ENCODE peak calls at places on chromosomes 7 and 10, in four cellular contexts. One of them, this sample, is unnamed.

GRCh38 chr10:29345144-29345892 is 56.4 kb downstream of the LYZL1 start:
- DNase-seq in GM12891: no peak
- DNase-seq in heart left ventricle: no peak
- DNase-seq in HCT116: no peak
- DNase-seq in this sample: no peak

GRCh38 chr7:70243443-70243842 is 645.2 kb downstream of the AUTS2 start:
- DNase-seq in HCT116: no peak
- DNase-seq in heart left ventricle: no peak
- DNase-seq in GM12891: no peak
- DNase-seq in this sample: no peak

GRCh38 chr10:75651452-75651851 is 220.0 kb downstream of the LRMDA start:
- DNase-seq in GM12891: no peak
- DNase-seq in heart left ventricle: no peak
- DNase-seq in HCT116: peak
- DNase-seq in this sample: no peak

GRCh38 chr7:47520408-47520807 is 61.5 kb downstream of the TNS3 start:
- DNase-seq in heart left ventricle: peak
- DNase-seq in GM12891: no peak
- DNase-seq in HCT116: no peak
- DNase-seq in this sample: peak

GRCh38 chr10:1467450-1467849 is 269.9 kb downstream of the ADARB2 start:
- DNase-seq in GM12891: no peak
- DNase-seq in heart left ventricle: no peak
- DNase-seq in HCT116: no peak
- DNase-seq in this sample: no peak

GRCh38 chr10:110436554-110437350 is 61.0 kb upstream of the DUSP5 start:
- DNase-seq in GM12891: no peak
- DNase-seq in heart left ventricle: no peak
- DNase-seq in HCT116: no peak
- DNase-seq in this sample: peak

GRCh38 chr10:112215342-112215774 is 31.8 kb upstream of the GPAM start:
- DNase-seq in GM12891: no peak
- DNase-seq in heart left ventricle: no peak
- DNase-seq in HCT116: no peak
- DNase-seq in this sample: no peak

GRCh38 chr7:28718523-28718922 is 239.6 kb downstream of the TRIL start:
- DNase-seq in heart left ventricle: no peak
- DNase-seq in HCT116: no peak
- DNase-seq in GM12891: no peak
- DNase-seq in this sample: no peak

GRCh38 chr7:98921608-98922372 is 43.5 kb downstream of the TRRAP start:
- DNase-seq in HCT116: no peak
- DNase-seq in heart left ventricle: no peak
- DNase-seq in GM12891: no peak
- DNase-seq in this sample: no peak

GRCh38 chr10:93413252-93413689 is 68.9 kb downstream of the MYOF start:
- DNase-seq in HCT116: no peak
- DNase-seq in heart left ventricle: no peak
- DNase-seq in GM12891: no peak
- DNase-seq in this sample: no peak

GRCh38 chr7:49295136-49295535 is 370.8 kb downstream of the CDC14C start:
- DNase-seq in heart left ventricle: no peak
- DNase-seq in GM12891: no peak
- DNase-seq in HCT116: no peak
- DNase-seq in this sample: no peak

GRCh38 chr10:50477287-50477686 is 146.5 kb downstream of the SGMS1 start:
- DNase-seq in GM12891: no peak
- DNase-seq in heart left ventricle: no peak
- DNase-seq in HCT116: no peak
- DNase-seq in this sample: no peak

GRCh38 chr7:150372271-150373048 is 3.8 kb downstream of the REPIN1 start:
- DNase-seq in HCT116: no peak
- DNase-seq in GM12891: no peak
- DNase-seq in heart left ventricle: no peak
- DNase-seq in this sample: peak

GRCh38 chr7:134612197-134612596 is 34.5 kb upstream of the BPGM start:
- DNase-seq in heart left ventricle: no peak
- DNase-seq in HCT116: no peak
- DNase-seq in GM12891: no peak
- DNase-seq in this sample: no peak

GRCh38 chr7:123718773-123719480 is 29.9 kb downstream of the WASL start:
- DNase-seq in GM12891: no peak
- DNase-seq in heart left ventricle: no peak
- DNase-seq in HCT116: no peak
- DNase-seq in this sample: no peak

GRCh38 chr10:61899997-61900828 is 1.3 kb upstream of the ARID5B start:
- DNase-seq in HCT116: no peak
- DNase-seq in heart left ventricle: peak
- DNase-seq in GM12891: no peak
- DNase-seq in this sample: peak

GRCh38 chr10:13224210-13224995 is 9.8 kb downstream of the UCMA start:
- DNase-seq in HCT116: no peak
- DNase-seq in GM12891: no peak
- DNase-seq in heart left ventricle: no peak
- DNase-seq in this sample: peak

GRCh38 chr10:77479586-77479985 is 158.0 kb downstream of the KCNMA1 start:
- DNase-seq in heart left ventricle: no peak
- DNase-seq in GM12891: no peak
- DNase-seq in HCT116: no peak
- DNase-seq in this sample: no peak

GRCh38 chr10:62691331-62691730 is 113.2 kb upstream of the ADO start:
- DNase-seq in HCT116: no peak
- DNase-seq in GM12891: no peak
- DNase-seq in heart left ventricle: no peak
- DNase-seq in this sample: no peak

GRCh38 chr10:122112021-122112616 is 123.2 kb downstream of the TACC2 start:
- DNase-seq in GM12891: no peak
- DNase-seq in heart left ventricle: no peak
- DNase-seq in HCT116: peak
- DNase-seq in this sample: no peak

GRCh38 chr7:116776610-116777289 is 85.6 kb upstream of the CAPZA2 start:
- DNase-seq in heart left ventricle: no peak
- DNase-seq in HCT116: peak
- DNase-seq in GM12891: no peak
- DNase-seq in this sample: no peak

GRCh38 chr10:121709674-121710073 is 111.4 kb upstream of the FGFR2 start:
- DNase-seq in GM12891: no peak
- DNase-seq in HCT116: no peak
- DNase-seq in heart left ventricle: no peak
- DNase-seq in this sample: no peak

GRCh38 chr10:79104264-79104954 is 35.6 kb downstream of the ZMIZ1 start:
- DNase-seq in heart left ventricle: peak
- DNase-seq in GM12891: no peak
- DNase-seq in HCT116: no peak
- DNase-seq in this sample: peak

GRCh38 chr10:101615760-101616116 is 27.6 kb downstream of the DPCD start:
- DNase-seq in GM12891: no peak
- DNase-seq in HCT116: no peak
- DNase-seq in heart left ventricle: no peak
- DNase-seq in this sample: no peak

GRCh38 chr7:44237696-44238095 is 36.9 kb downstream of the YKT6 start:
- DNase-seq in heart left ventricle: no peak
- DNase-seq in GM12891: no peak
- DNase-seq in HCT116: no peak
- DNase-seq in this sample: no peak

GRCh38 chr10:13961853-13962252 is 368.9 kb downstream of the FRMD4A start:
- DNase-seq in GM12891: no peak
- DNase-seq in HCT116: no peak
- DNase-seq in heart left ventricle: no peak
- DNase-seq in this sample: no peak

GRCh38 chr10:76675951-76676587 is 961.5 kb downstream of the KCNMA1 start:
- DNase-seq in heart left ventricle: peak
- DNase-seq in GM12891: no peak
- DNase-seq in HCT116: no peak
- DNase-seq in this sample: peak

GRCh38 chr7:56537952-56538351 is 421.7 kb upstream of the NUPR2 start:
- DNase-seq in heart left ventricle: no peak
- DNase-seq in GM12891: no peak
- DNase-seq in HCT116: no peak
- DNase-seq in this sample: no peak

GRCh38 chr10:78605800-78606350 is 462.9 kb upstream of the ZMIZ1 start:
- DNase-seq in heart left ventricle: no peak
- DNase-seq in HCT116: peak
- DNase-seq in GM12891: no peak
- DNase-seq in this sample: no peak

DNA sequence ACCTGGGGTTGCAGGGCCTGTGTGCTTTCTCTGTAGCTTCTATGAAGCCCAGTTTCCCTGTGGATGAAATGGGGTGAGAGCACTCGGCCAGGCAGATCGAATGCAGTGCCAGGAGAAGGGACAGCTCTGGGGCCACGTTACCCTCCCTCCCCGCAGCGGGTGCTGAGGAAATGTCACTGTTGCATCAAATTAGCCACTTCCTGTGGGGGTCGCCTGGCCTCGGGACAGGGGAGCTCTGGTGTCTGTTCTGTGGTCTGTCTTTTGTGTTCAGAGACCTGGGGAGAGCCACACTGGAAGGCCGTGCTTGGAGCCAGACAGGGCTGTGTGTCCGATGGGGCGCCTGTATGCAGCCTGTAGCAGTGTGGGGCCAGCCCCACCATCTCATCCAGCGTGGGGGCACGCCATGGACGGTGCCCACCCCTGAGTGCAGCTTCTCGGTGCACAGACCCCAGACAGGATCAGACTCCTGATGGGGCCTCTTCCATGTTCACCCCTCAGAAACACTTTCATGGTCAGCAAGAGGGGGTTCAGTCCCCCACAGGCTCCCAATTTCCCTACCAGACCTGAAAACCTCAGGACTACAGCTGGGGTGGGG is 13.6 kb downstream of the TTYH3 start:
- DNase-seq in GM12891: peak
- DNase-seq in heart left ventricle: no peak
- DNase-seq in HCT116: no peak
- DNase-seq in this sample: no peak
- TF ChIP-seq POLR2A in GM12891: peak
- TF ChIP-seq POLR2A in heart left ventricle: no peak
- TF ChIP-seq POLR2A in HCT116: no peak
- TF ChIP-seq POLR2A in this sample: no peak

DNA sequence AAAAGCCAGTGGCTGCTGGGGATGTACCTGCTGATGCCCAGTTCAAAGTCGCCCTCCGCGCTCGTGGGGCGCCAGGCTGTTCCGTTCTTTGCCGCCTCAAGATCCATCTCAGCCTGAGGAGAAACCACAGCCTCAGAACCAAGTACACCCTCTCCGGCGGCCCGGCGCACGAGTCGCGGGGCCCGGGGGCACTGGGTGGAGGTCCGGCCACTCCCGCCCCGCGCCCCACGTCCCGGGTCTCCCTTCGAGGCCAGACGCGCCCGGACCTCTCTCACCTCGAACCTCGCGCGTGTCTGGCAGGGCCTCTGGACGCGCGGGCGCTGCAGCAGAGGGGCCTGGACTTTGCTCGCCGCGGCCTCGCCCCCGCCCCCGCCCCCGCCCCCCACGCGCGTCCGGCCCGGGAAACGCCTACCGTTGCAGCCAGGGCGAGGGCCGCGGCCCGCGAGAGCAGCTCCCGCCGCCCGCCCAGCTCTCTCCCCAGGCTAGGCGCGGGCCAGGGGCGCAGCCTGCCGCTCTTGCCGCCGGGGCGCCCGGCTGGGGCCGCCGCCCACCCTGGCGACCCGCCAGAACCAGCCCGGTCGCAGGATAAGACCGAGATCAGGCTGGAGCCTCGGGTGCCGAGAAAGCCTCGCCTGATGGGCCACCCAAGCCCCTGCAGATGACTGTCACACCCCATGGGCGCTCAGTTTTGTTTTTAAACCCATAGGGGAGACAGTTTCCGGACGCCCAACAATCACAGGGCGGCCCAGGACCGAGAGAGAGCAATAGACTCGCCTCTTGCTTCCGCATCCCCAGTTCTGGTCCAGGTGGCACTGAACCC is at the start of gene ABCB4:
- DNase-seq in heart left ventricle: peak
- DNase-seq in GM12891: peak
- DNase-seq in HCT116: no peak
- DNase-seq in this sample: no peak
- TF ChIP-seq POLR2A in heart left ventricle: no peak
- TF ChIP-seq POLR2A in GM12891: no peak
- TF ChIP-seq POLR2A in HCT116: no peak
- TF ChIP-seq POLR2A in this sample: no peak

DNA sequence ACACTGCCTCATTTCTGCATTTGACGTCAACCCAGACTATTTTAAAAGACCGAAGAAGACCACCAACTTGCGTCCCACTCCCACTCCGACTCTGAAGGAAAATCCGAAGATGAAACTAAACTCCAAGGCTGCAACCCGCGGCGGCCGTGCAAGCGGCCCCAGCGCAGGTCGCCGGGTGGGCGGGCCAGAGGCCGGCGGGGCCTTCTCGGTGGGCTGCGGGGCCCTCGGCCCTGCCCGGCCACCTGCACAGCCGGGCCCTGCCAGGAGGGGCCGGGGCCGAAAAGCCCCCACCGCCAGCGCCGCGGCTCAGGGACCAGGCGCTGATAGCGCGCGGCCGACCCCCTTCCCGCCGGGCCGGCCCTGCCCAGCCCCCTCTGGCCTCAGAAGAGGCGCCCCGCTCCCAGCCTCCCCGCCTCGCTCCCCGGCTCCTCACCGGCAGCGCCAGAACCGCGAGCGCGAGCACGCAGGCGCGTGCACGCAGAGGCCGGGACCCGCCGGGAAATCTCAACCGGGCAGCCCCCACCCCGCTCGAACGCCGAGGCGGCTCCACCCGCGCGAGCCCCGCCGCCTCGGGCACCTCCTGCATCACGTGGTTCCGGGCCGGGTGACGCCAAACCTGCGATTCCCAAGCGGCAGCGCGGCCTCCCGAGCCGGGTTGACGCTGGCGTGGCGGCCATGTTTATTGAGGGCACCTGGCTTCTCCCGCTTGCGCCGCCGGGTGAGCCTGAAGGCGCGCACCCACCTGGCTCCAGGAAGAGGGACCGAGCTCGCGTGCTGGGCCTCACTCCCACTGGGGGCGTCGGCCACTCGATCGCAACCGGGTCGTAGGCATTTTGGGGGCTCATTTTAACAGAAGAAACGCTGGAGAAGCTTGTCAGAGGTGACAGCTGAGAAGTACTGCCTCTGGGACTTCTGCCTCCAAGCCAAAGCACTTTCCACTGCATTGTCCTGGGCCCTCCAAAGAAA is at the start of gene C7orf25:
- DNase-seq in GM12891: peak
- DNase-seq in heart left ventricle: peak
- DNase-seq in HCT116: peak
- DNase-seq in this sample: peak
- TF ChIP-seq POLR2A in GM12891: no peak
- TF ChIP-seq POLR2A in heart left ventricle: peak
- TF ChIP-seq POLR2A in HCT116: peak
- TF ChIP-seq POLR2A in this sample: no peak

DNA sequence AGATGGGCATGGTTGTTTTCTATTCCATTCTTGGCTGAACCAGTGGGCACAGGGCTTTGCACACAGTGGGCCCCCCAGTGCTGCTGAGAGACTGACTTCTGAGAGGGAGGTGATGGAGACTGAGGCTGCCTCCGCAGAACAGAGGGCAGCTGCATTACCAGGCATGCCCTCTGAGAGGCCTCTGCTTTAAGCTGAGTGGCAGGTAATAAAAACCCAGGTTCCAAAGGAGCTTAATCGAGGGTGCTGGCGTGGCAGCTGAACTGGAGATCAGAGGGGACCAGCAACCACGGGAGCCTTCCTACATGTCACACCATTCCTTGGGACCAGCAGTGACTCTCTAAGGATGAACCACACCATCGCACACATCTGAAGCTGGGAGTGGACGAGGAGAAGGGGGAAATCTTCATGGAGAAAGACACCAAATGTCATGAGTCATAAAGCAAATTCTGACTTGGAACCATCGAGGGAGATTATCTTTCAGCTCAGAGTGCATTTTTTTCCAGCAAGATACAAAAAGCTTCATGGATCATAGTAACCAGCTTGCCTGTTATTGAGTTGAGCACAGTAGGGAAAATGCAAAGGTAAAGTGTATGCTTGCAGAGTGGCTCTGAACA is 24.6 kb downstream of the HIPK2 start:
- DNase-seq in GM12891: no peak
- DNase-seq in heart left ventricle: no peak
- DNase-seq in HCT116: no peak
- DNase-seq in this sample: no peak
- TF ChIP-seq POLR2A in GM12891: no peak
- TF ChIP-seq POLR2A in heart left ventricle: no peak
- TF ChIP-seq POLR2A in HCT116: no peak
- TF ChIP-seq POLR2A in this sample: no peak